ENCODE peak calls at places on chromosome 4, in four cellular contexts. N is prostate gland, V is heart left ventricle, X is fibroblast of mammary gland. C is an unnamed sample.

GRCh38 chr4:156294577-156294976 is 340.9 kb upstream of the CTSO start:
- DNase-seq in V (no peak), X (peak; percentile 71), N (no peak), C (peak; percentile 93)

GRCh38 chr4:140947507-140947906 is 185.8 kb downstream of the RNF150 start:
- DNase-seq in N (no peak), V (no peak), X (peak; percentile 45), C (no peak)

GRCh38 chr4:55297346-55297745 is 48.7 kb upstream of the SRD5A3 start:
- DNase-seq in X (peak; percentile 20), V (no peak), N (no peak), C (no peak)

GRCh38 chr4:174454815-174455473 is 67.3 kb downstream of the HPGD start:
- DNase-seq in X (no peak), V (no peak), N (no peak), C (no peak)

GRCh38 chr4:113276448-113277158 is 227.2 kb downstream of the ANK2 start:
- DNase-seq in N (no peak), V (peak; percentile 25), X (peak; percentile 69), C (no peak)

GRCh38 chr4:156976147-156976546 is 4.5 kb upstream of the PDGFC start:
- DNase-seq in V (no peak), X (peak; percentile 86), N (no peak), C (peak; percentile 86)

GRCh38 chr4:152983774-152984411 is 47.8 kb downstream of the FHDC1 start:
- DNase-seq in V (no peak), N (no peak), X (peak; percentile 71), C (peak; percentile 47)

GRCh38 chr4:15400276-15400675 is 27.6 kb upstream of the C1QTNF7 start:
- DNase-seq in X (no peak), V (no peak), N (no peak), C (no peak)

GRCh38 chr4:169619518-169619957 is 840 bp upstream of the CLCN3 start:
- DNase-seq in X (peak; percentile 59), V (peak; percentile 35), N (peak; percentile 72), C (peak; percentile 66)

GRCh38 chr4:26941951-26942350 is 81.3 kb downstream of the STIM2 start:
- DNase-seq in V (no peak), N (no peak), X (no peak), C (no peak)

GRCh38 chr4:113090954-113091353 is 41.5 kb downstream of the ANK2 start:
- DNase-seq in N (no peak), V (no peak), X (no peak), C (no peak)

GRCh38 chr4:4325321-4325720 is 35.3 kb downstream of the ZBTB49 start:
- DNase-seq in N (no peak), V (no peak), X (no peak), C (no peak)

GRCh38 chr4:141124224-141124623 is 9.0 kb downstream of the RNF150 start:
- DNase-seq in V (no peak), X (no peak), N (no peak), C (no peak)

GRCh38 chr4:70583952-70584834 is 7.9 kb upstream of the AMBN start:
- DNase-seq in N (no peak), X (no peak), V (no peak), C (no peak)

GRCh38 chr4:154916068-154916467 is 135.0 kb downstream of the RBM46 start:
- DNase-seq in N (no peak), V (no peak), X (no peak), C (no peak)

GRCh38 chr4:173317003-173317402 is 17.2 kb downstream of the HMGB2 start:
- DNase-seq in X (no peak), V (no peak), N (no peak), C (no peak)

GRCh38 chr4:43410636-43411035 is 518.1 kb downstream of the GRXCR1 start:
- DNase-seq in N (no peak), V (no peak), X (no peak), C (no peak)

GRCh38 chr4:141486375-141486997 is 149.9 kb upstream of the IL15 start:
- DNase-seq in N (no peak), X (peak; percentile 76), V (no peak), C (peak; percentile 54)

GRCh38 chr4:177271091-177271490 is 38.6 kb upstream of the NEIL3 start:
- DNase-seq in V (no peak), X (no peak), N (no peak), C (peak; percentile 14)

GRCh38 chr4:149238097-149238496 is 577.5 kb downstream of the IQCM start:
- DNase-seq in N (no peak), V (no peak), X (no peak), C (no peak)

GRCh38 chr4:38523524-38524448 is 140.2 kb upstream of the KLF3 start:
- DNase-seq in N (no peak), V (no peak), X (no peak), C (no peak)

GRCh38 chr4:182454440-182455013 is 211.3 kb downstream of the TENM3 start:
- DNase-seq in N (no peak), V (no peak), X (peak; percentile 52), C (no peak)

DNA sequence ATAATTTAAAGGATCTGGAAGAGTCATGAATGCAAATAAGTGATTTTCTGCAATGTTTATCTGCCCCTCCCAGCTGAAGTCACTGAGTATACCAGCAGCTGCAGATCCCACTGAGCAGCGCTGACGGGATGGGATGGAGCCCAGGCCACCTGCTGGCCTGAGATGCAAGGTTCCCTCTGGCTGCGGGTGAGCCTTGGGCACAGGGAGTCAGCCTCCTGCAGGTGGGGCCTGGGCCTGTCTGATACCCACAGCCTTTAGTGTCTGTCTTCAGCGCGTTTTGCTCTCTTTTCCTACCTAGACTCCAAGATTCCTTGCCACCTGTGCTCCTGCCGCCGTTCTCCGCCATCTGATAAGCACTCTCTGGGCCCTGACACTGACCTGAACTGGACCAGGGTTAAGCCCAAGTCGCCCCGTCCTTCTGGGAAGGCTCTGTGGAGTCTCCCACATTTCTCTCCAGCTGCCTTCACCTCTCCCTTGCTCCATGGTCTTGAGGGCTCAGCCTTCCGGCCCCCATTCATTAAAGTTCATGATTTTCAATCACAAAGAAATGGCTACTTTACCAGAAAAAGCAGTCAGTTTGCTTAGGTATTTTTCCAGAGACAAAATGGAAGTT is 223.1 kb upstream of the FAT1 start:
- DNase-seq in N (no peak), V (no peak), X (peak; percentile 18), C (peak; percentile 42)
- TF ChIP-seq CTCF in N (peak; percentile 18), V (peak; percentile 13), X (peak; percentile 13), C (peak; percentile 37)

GRCh38 chr4:186074189-186074588 is 5.2 kb downstream of the TLR3 start:
- DNase-seq in X (no peak), V (no peak), N (no peak), C (no peak)

GRCh38 chr4:186068581-186069402 is at the start of gene TLR3:
- DNase-seq in N (no peak), X (peak; percentile 49), V (no peak), C (peak; percentile 52)

GRCh38 chr4:186072516-186072915 is 3.6 kb downstream of the TLR3 start:
- DNase-seq in V (no peak), X (no peak), N (no peak), C (no peak)

GRCh38 chr4:186067757-186068385 is 1.1 kb upstream of the TLR3 start:
- DNase-seq in X (peak; percentile 57), V (peak; percentile 55), N (peak; percentile 80), C (peak; percentile 68)

DNA sequence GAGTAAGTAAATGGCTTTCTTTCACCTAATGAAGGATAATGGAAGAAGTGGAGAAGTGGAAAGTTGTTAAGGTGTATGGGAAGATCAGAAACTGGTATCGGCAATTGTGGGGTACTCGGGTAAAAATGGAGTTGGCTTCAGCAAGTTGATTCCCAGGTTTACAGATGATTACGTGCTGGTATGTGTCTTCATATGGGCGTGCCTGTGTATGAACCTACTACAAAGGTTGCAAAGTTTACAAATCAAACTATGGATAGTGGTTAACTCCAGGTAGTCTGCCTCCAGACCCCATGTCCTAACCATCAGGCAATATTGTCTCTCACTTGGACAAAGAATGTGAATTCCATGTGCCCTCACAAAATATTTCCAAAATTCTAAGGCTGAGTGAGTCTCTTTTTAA is 778 bp downstream of the TLR3 start:
- DNase-seq in N (no peak), X (no peak), V (no peak), C (no peak)
- H3K4me3 ChIP-seq in N (peak overlapping the region; percentile 44), X (peak overlapping the region; percentile 0), V (peak overlapping the region; percentile 68), C (peak overlapping the region; percentile 62)

DNA sequence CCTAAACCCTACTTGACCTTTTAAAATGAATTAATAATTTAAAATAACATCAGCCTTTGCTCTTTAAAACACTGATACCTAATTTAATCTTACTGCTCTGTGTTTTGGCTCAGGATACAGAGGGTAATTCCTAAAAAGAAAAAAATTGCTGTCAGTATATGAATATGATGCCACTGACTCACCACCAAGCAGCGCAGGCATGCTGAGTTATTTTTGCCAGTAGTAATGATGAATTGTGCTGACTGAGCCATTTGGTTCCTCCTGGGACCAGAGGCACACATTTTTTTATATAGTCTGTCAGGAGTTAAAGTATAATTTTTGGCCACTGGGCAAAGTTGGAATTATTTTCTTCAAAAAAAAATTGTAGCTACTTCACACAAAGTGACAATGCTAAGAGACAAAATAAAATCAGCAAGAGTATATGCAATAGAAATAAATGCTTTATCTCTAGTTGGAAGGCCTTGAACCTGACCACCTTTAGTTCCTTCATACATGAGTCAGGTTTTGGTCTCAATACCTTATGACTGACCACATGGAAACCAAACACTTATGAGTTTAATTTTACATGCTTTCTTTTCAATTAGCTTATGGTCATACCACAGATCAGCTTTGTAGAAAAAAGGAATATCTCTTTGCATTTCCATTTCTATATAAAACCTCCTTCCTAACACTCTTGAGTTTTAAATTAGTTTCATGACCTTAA is 115.1 kb downstream of the PPP3CA start:
- DNase-seq in X (peak; percentile 82), N (no peak), V (no peak), C (peak; percentile 83)
- TF ChIP-seq CTCF in X (no peak), N (no peak), V (no peak), C (no peak)

GRCh38 chr4:89298788-89299152 is 8.8 kb downstream of the GPRIN3 start:
- DNase-seq in V (no peak), N (no peak), X (peak; percentile 54), C (peak; percentile 41)
- H3K4me3 ChIP-seq in V (peak overlapping the region; percentile 37), N (no peak overlapping the region), X (no peak overlapping the region), C (peak overlapping the region; percentile 31)

C was measured in fibroblast of pulmonary artery.